ENCODE peak calls at places on chromosomes 2 and 18, in six cellular contexts. I, N, A, L, Z and J are unnamed samples.

GRCh38 chr2:205984381-205984780 is 101.6 kb downstream of the INO80D start:
- DNase-seq in I (no peak), N (no peak), A (no peak), L (no peak), Z (no peak), J (no peak)

GRCh38 chr2:52895726-52896340 is 871.8 kb upstream of the CHAC2 start:
- DNase-seq in I (no peak), N (no peak), A (no peak), L (no peak), Z (no peak), J (no peak)

GRCh38 chr18:7567487-7568425 is 640 bp downstream of the PTPRM start:
- DNase-seq in I (peak), N (peak), A (peak), L (peak), Z (peak), J (peak)

GRCh38 chr2:177817300-177817699 is 255.3 kb downstream of the PDE11A start:
- DNase-seq in I (no peak), N (no peak), A (no peak), L (no peak), Z (peak), J (no peak)

GRCh38 chr18:55407774-55408535 is 180.0 kb downstream of the TCF4 start:
- DNase-seq in I (no peak), N (no peak), A (no peak), L (no peak), Z (peak), J (no peak)

GRCh38 chr2:169109502-169110409 is 40.4 kb downstream of the DHRS9 start:
- DNase-seq in I (peak), N (peak), A (peak), L (peak), Z (peak), J (peak)

GRCh38 chr2:7899241-7899640 is 782.6 kb upstream of the ID2 start:
- DNase-seq in I (no peak), N (no peak), A (no peak), L (no peak), Z (no peak), J (no peak)

GRCh38 chr2:233380132-233381012 is 26.1 kb downstream of the DGKD start:
- DNase-seq in I (no peak), N (no peak), A (no peak), L (no peak), Z (no peak), J (no peak)

GRCh38 chr2:174337337-174338154 is 2.8 kb downstream of the SP9 start:
- DNase-seq in I (no peak), N (peak), A (no peak), L (no peak), Z (no peak), J (peak)

GRCh38 chr2:77567723-77568122 is 45.5 kb upstream of the LRRTM4 start:
- DNase-seq in I (no peak), N (no peak), A (no peak), L (no peak), Z (no peak), J (no peak)

GRCh38 chr2:240235149-240235803 is 94.8 kb upstream of the OTOS start:
- DNase-seq in I (peak), N (no peak), A (no peak), L (no peak), Z (no peak), J (no peak)

GRCh38 chr2:111666160-111666559 is 217.8 kb downstream of the ANAPC1 start:
- DNase-seq in I (no peak), N (no peak), A (no peak), L (no peak), Z (no peak), J (no peak)

GRCh38 chr18:62328775-62329525 is 3.8 kb downstream of the TNFRSF11A start:
- DNase-seq in I (no peak), N (no peak), A (no peak), L (no peak), Z (peak), J (no peak)

GRCh38 chr2:215981135-215981534 is 32.2 kb downstream of the MREG start:
- DNase-seq in I (no peak), N (no peak), A (no peak), L (no peak), Z (no peak), J (no peak)

GRCh38 chr2:100142393-100142792 is at the start of gene AFF3:
- DNase-seq in I (no peak), N (no peak), A (no peak), L (no peak), Z (no peak), J (no peak)

GRCh38 chr2:112959109-112959591 is 18.7 kb upstream of the IL36G start:
- DNase-seq in I (no peak), N (peak), A (no peak), L (peak), Z (no peak), J (no peak)

GRCh38 chr2:67645280-67646255 is 248.4 kb downstream of the ETAA1 start:
- DNase-seq in I (no peak), N (no peak), A (no peak), L (no peak), Z (no peak), J (no peak)

GRCh38 chr2:241901500-241902351 is 32.2 kb downstream of the RTP5 start:
- DNase-seq in I (no peak), N (peak), A (peak), L (no peak), Z (no peak), J (peak)

GRCh38 chr2:240921319-240922233 is 15.4 kb downstream of the CROCC2 start:
- DNase-seq in I (peak), N (peak), A (peak), L (peak), Z (no peak), J (peak)

GRCh38 chr2:98408155-98408554 is 36.5 kb upstream of the INPP4A start:
- DNase-seq in I (no peak), N (no peak), A (no peak), L (no peak), Z (no peak), J (no peak)

GRCh38 chr18:69866250-69866649 is 81.4 kb downstream of the CD226 start:
- DNase-seq in I (no peak), N (no peak), A (no peak), L (no peak), Z (no peak), J (no peak)

GRCh38 chr2:119544075-119545031 is at the start of gene CFAP221:
- DNase-seq in I (peak), N (peak), A (peak), L (peak), Z (peak), J (peak)

GRCh38 chr2:56456791-56457190 is 273.0 kb downstream of the CCDC85A start:
- DNase-seq in I (no peak), N (no peak), A (no peak), L (no peak), Z (no peak), J (no peak)

GRCh38 chr2:203002054-203002821 is 12.4 kb upstream of the NBEAL1 start:
- DNase-seq in I (no peak), N (no peak), A (peak), L (peak), Z (no peak), J (peak)

GRCh38 chr2:241064008-241064801 is 37.9 kb downstream of the MTERF4 start:
- DNase-seq in I (peak), N (peak), A (peak), L (peak), Z (no peak), J (peak)

GRCh38 chr2:127884436-127884835 is 1.3 kb downstream of the AMMECR1L start:
- DNase-seq in I (no peak), N (no peak), A (no peak), L (no peak), Z (no peak), J (peak)

GRCh38 chr2:194735837-194736542 is 921.0 kb upstream of the SLC39A10 start:
- DNase-seq in I (no peak), N (no peak), A (peak), L (no peak), Z (no peak), J (peak)

GRCh38 chr18:37470986-37471385 is 94.6 kb downstream of the CELF4 start:
- DNase-seq in I (peak), N (no peak), A (no peak), L (no peak), Z (no peak), J (no peak)